ENCODE peak calls at places on chromosomes 13 and 19, in nine cellular contexts. B is stimulated activated CD4-positive, alpha-beta T cell treated with anti-CD3 and anti-CD28 coated beads, Interleukin-4, amount 100 ng/mL, for 1 hour; V is progenitor cell of endocrine pancreas; O is NCI-H510A treated with DMSO at 0.1 percent for 48 hours; X is H1; T is MCF 10A; P is neural progenitor cell; I is Caki2; J is NCI-H2081. F is an unnamed sample.

GRCh38 chr13:113586661-113587479 is 2.3 kb downstream of the TFDP1 start:
- DNase-seq in T (no peak), I (no peak), J (no peak), B (no peak), V (no peak), P (no peak), X (peak), O (no peak), F (no peak)

GRCh38 chr19:5228932-5229777 is 111.5 kb downstream of the PTPRS start:
- DNase-seq in P (no peak), T (no peak), O (no peak), J (no peak), B (no peak), X (no peak), I (no peak), V (no peak), F (no peak)

GRCh38 chr13:26021516-26021915 is 30.3 kb downstream of the SHISA2 start:
- DNase-seq in V (no peak), J (no peak), O (no peak), X (no peak), B (no peak), P (no peak), I (peak), T (peak), F (no peak)

GRCh38 chr13:49436890-49437289 is 7.0 kb downstream of the CAB39L start:
- DNase-seq in B (no peak), T (peak), X (no peak), I (no peak), J (no peak), V (no peak), P (no peak), O (no peak), F (no peak)

GRCh38 chr19:33845498-33845897 is 48.8 kb downstream of the KCTD15 start:
- DNase-seq in J (no peak), V (no peak), T (no peak), I (no peak), X (no peak), P (no peak), O (no peak), B (no peak), F (no peak)

GRCh38 chr19:48637948-48638830 is 1.0 kb upstream of the DBP start:
- DNase-seq in V (peak), J (peak), I (peak), B (peak), P (peak), T (peak), O (peak), X (peak), F (peak)

GRCh38 chr19:31254611-31255010 is 94.6 kb downstream of the TSHZ3 start:
- DNase-seq in X (no peak), V (no peak), B (no peak), I (no peak), J (no peak), P (no peak), T (no peak), O (no peak), F (no peak)

GRCh38 chr19:29774126-29774525 is 37.7 kb upstream of the CCNE1 start:
- DNase-seq in P (no peak), J (no peak), X (no peak), B (no peak), O (no peak), V (no peak), T (no peak), I (no peak), F (no peak)

GRCh38 chr13:75312884-75313520 is 169.0 kb downstream of the TBC1D4 start:
- DNase-seq in I (no peak), B (peak), V (no peak), J (peak), T (no peak), O (no peak), P (no peak), X (no peak), F (no peak)

GRCh38 chr13:76822691-76823267 is 63.4 kb downstream of the KCTD12 start:
- DNase-seq in T (peak), V (no peak), B (no peak), J (no peak), O (no peak), I (peak), X (no peak), P (no peak), F (no peak)

GRCh38 chr19:42048992-42049391 is 21.0 kb downstream of the GRIK5 start:
- DNase-seq in J (no peak), P (no peak), V (no peak), T (no peak), I (no peak), X (no peak), O (peak), B (no peak), F (no peak)

GRCh38 chr13:110625771-110626321 is 10.5 kb downstream of the NAXD start:
- DNase-seq in P (no peak), T (no peak), B (no peak), V (no peak), J (no peak), O (peak), I (no peak), X (no peak), F (no peak)

GRCh38 chr19:1655131-1655981 is 2.9 kb upstream of the TCF3 start:
- DNase-seq in T (no peak), O (no peak), B (no peak), X (peak), P (no peak), V (no peak), I (no peak), J (no peak), F (no peak)

GRCh38 chr13:66071608-66072007 is 1158.5 kb downstream of the PCDH9 start:
- DNase-seq in T (no peak), I (no peak), O (no peak), X (no peak), J (no peak), P (no peak), B (no peak), V (no peak), F (no peak)

GRCh38 chr19:2014731-2015610 is 543 bp downstream of the BTBD2 start:
- DNase-seq in B (peak), O (no peak), V (no peak), I (no peak), T (no peak), J (peak), P (peak), X (no peak), F (peak)

GRCh38 chr19:1884291-1884718 is 991 bp downstream of the ABHD17A start:
- DNase-seq in O (no peak), B (no peak), X (no peak), T (no peak), V (no peak), J (no peak), I (no peak), P (no peak), F (no peak)

GRCh38 chr19:14450168-14450874 is 17.2 kb downstream of the PKN1 start:
- DNase-seq in T (peak), I (peak), V (no peak), P (peak), B (peak), J (no peak), X (peak), O (no peak), F (peak)

GRCh38 chr13:110047511-110047910 is 259.4 kb downstream of the COL4A1 start:
- DNase-seq in T (no peak), B (no peak), O (peak), X (no peak), I (peak), V (no peak), P (no peak), J (peak), F (peak)

GRCh38 chr13:21326155-21327030 is 132.7 kb downstream of the ZDHHC20 start:
- DNase-seq in O (no peak), X (peak), B (no peak), J (no peak), V (no peak), I (no peak), T (peak), P (peak), F (peak)

GRCh38 chr13:77150651-77151050 is 123.7 kb upstream of the FBXL3 start:
- DNase-seq in J (no peak), X (no peak), T (no peak), I (no peak), B (no peak), P (no peak), O (no peak), V (no peak), F (peak)

GRCh38 chr13:112325142-112325808 is 50.9 kb upstream of the SPACA7 start:
- DNase-seq in T (no peak), J (no peak), B (no peak), V (no peak), P (no peak), O (no peak), I (no peak), X (no peak), F (no peak)

GRCh38 chr13:41006951-41007350 is 12.2 kb downstream of the ELF1 start:
- DNase-seq in B (no peak), T (no peak), P (no peak), J (no peak), I (no peak), O (no peak), X (no peak), V (no peak), F (no peak)

GRCh38 chr19:10219678-10220077 is 11.5 kb downstream of the S1PR2 start:
- DNase-seq in T (peak), J (peak), O (peak), V (no peak), P (peak), I (no peak), X (no peak), B (peak), F (no peak)